ENCODE peak calls at places on chromosomes 4 and X, in seven cellular contexts. S, A, B, M, U, L and K are unnamed samples.

GRCh38 chrX:16665089-16665488 is 15.1 kb downstream of the S100G start:
- DNase-seq in S (no peak), A (no peak), B (peak), M (no peak), U (no peak), L (no peak), K (no peak)

GRCh38 chrX:39016551-39016950 is 215.3 kb downstream of the MID1IP1 start:
- DNase-seq in S (no peak), A (no peak), B (no peak), M (no peak), U (no peak), L (no peak), K (no peak)

GRCh38 chrX:76555816-76556215 is 128.3 kb downstream of the MAGEE1 start:
- DNase-seq in S (no peak), A (no peak), B (peak), M (peak), U (peak), L (no peak), K (no peak)

GRCh38 chrX:632391-633042 is 1.9 kb downstream of the SHOX start:
- DNase-seq in S (no peak), A (no peak), B (peak), M (no peak), U (no peak), L (no peak), K (no peak)

GRCh38 chr4:102684605-102685052 is 76.1 kb downstream of the MANBA start:
- DNase-seq in S (no peak), A (no peak), B (peak), M (no peak), U (no peak), L (no peak), K (no peak)

GRCh38 chrX:128975716-128976115 is 547.6 kb downstream of the SMARCA1 start:
- DNase-seq in S (no peak), A (no peak), B (no peak), M (no peak), U (peak), L (peak), K (peak)

GRCh38 chrX:137052641-137053235 is 18.9 kb upstream of the GPR101 start:
- DNase-seq in S (no peak), A (no peak), B (no peak), M (no peak), U (no peak), L (no peak), K (peak)

GRCh38 chr4:137531121-137531520 is 1.2 kb downstream of the PCDH18 start:
- DNase-seq in S (no peak), A (no peak), B (peak), M (peak), U (peak), L (no peak), K (no peak)

GRCh38 chrX:115067812-115068211 is 50.4 kb upstream of the IL13RA2 start:
- DNase-seq in S (no peak), A (no peak), B (peak), M (no peak), U (no peak), L (no peak), K (no peak)

GRCh38 chr4:100208964-100209363 is 18.7 kb upstream of the DDIT4L start:
- DNase-seq in S (no peak), A (no peak), B (no peak), M (no peak), U (no peak), L (no peak), K (no peak)

GRCh38 chr4:159129822-159130550 is 27.1 kb downstream of the RAPGEF2 start:
- DNase-seq in S (no peak), A (no peak), B (no peak), M (no peak), U (peak), L (no peak), K (no peak)

GRCh38 chr4:170978990-170979389 is 834.2 kb upstream of the GALNTL6 start:
- DNase-seq in S (no peak), A (no peak), B (no peak), M (no peak), U (no peak), L (no peak), K (no peak)

GRCh38 chr4:8703857-8704495 is 111.4 kb downstream of the CPZ start:
- DNase-seq in S (peak), A (no peak), B (no peak), M (no peak), U (no peak), L (no peak), K (peak)

GRCh38 chr4:157225096-157225495 is 4.6 kb downstream of the GRIA2 start:
- DNase-seq in S (no peak), A (no peak), B (no peak), M (no peak), U (no peak), L (no peak), K (no peak)

GRCh38 chr4:8297691-8298485 is 28.3 kb downstream of the HTRA3 start:
- DNase-seq in S (peak), A (no peak), B (peak), M (no peak), U (no peak), L (no peak), K (no peak)

GRCh38 chr4:68951806-68952585 is 392 bp upstream of the UGT2A3 start:
- DNase-seq in S (no peak), A (no peak), B (no peak), M (no peak), U (no peak), L (no peak), K (no peak)

GRCh38 chrX:82666355-82666754 is 841.7 kb upstream of the POU3F4 start:
- DNase-seq in S (no peak), A (no peak), B (no peak), M (no peak), U (no peak), L (no peak), K (no peak)

GRCh38 chr4:14236359-14236758 is 608.8 kb upstream of the BOD1L1 start:
- DNase-seq in S (no peak), A (no peak), B (no peak), M (no peak), U (no peak), L (no peak), K (no peak)

GRCh38 chr4:73721419-73721818 is 18.9 kb upstream of the CXCL8 start:
- DNase-seq in S (no peak), A (no peak), B (peak), M (peak), U (no peak), L (no peak), K (no peak)

GRCh38 chr4:52374847-52375246 is 284.3 kb downstream of the USP46 start:
- DNase-seq in S (no peak), A (no peak), B (no peak), M (no peak), U (no peak), L (no peak), K (no peak)

GRCh38 chr4:182555997-182556418 is 312.8 kb downstream of the TENM3 start:
- DNase-seq in S (no peak), A (no peak), B (peak), M (peak), U (no peak), L (no peak), K (no peak)

GRCh38 chrX:20231598-20231997 is 35.1 kb downstream of the RPS6KA3 start:
- DNase-seq in S (no peak), A (no peak), B (peak), M (peak), U (no peak), L (no peak), K (no peak)

GRCh38 chr4:16199132-16199531 is 27.1 kb downstream of the TAPT1 start:
- DNase-seq in S (no peak), A (no peak), B (peak), M (peak), U (peak), L (no peak), K (no peak)

GRCh38 chr4:70936200-70936787 is 34.1 kb downstream of the MOB1B start:
- DNase-seq in S (no peak), A (no peak), B (peak), M (no peak), U (no peak), L (no peak), K (no peak)

GRCh38 chrX:6718766-6719165 is 183.8 kb upstream of the VCX3A start:
- DNase-seq in S (no peak), A (no peak), B (no peak), M (no peak), U (no peak), L (no peak), K (no peak)

GRCh38 chr4:70280567-70280966 is 38.2 kb downstream of the CSN3 start:
- DNase-seq in S (no peak), A (no peak), B (no peak), M (no peak), U (no peak), L (no peak), K (no peak)

GRCh38 chr4:151822331-151822730 is 61.5 kb upstream of the GATB start:
- DNase-seq in S (no peak), A (no peak), B (peak), M (peak), U (no peak), L (no peak), K (no peak)

GRCh38 chrX:17812763-17813162 is 48.3 kb downstream of the RAI2 start:
- DNase-seq in S (no peak), A (no peak), B (peak), M (peak), U (peak), L (no peak), K (no peak)

GRCh38 chrX:13165747-13166146 is 121.3 kb upstream of the FAM9C start:
- DNase-seq in S (no peak), A (no peak), B (no peak), M (no peak), U (no peak), L (no peak), K (no peak)

GRCh38 chr4:60726779-60727178 is 473.3 kb upstream of the ADGRL3 start:
- DNase-seq in S (no peak), A (no peak), B (peak), M (no peak), U (no peak), L (no peak), K (no peak)

GRCh38 chr4:121709766-121710405 is 13.1 kb upstream of the ANXA5 start:
- DNase-seq in S (no peak), A (no peak), B (no peak), M (no peak), U (no peak), L (no peak), K (no peak)